ENCODE peak calls at places on chromosomes 7 and 10, in ten cellular contexts. Z, O, U, S, I, B, K, X, T and G are unnamed samples.

GRCh38 chr7:6232130-6232529 is 40.3 kb downstream of the CYTH3 start:
- DNase-seq in Z (no peak), S (no peak), O (no peak), T (no peak), K (no peak), X (no peak), I (no peak), U (no peak), B (no peak), G (no peak)

GRCh38 chr10:122307669-122308486 is 36.8 kb downstream of the BTBD16 start:
- DNase-seq in S (peak), X (peak), B (no peak), T (no peak), Z (no peak), O (peak), K (peak), U (no peak), I (peak), G (peak)

GRCh38 chr7:83468251-83468739 is 180.6 kb downstream of the SEMA3E start:
- DNase-seq in Z (no peak), B (peak), I (peak), T (no peak), U (peak), S (peak), X (peak), O (peak), K (peak), G (peak)

GRCh38 chr10:69486922-69487730 is 35.9 kb downstream of the TSPAN15 start:
- DNase-seq in O (peak), I (peak), K (no peak), X (no peak), Z (no peak), U (no peak), S (no peak), T (no peak), B (no peak), G (no peak)

GRCh38 chr7:121079425-121080169 is 91.1 kb downstream of the CPED1 start:
- DNase-seq in K (no peak), I (peak), S (no peak), B (no peak), X (peak), O (no peak), Z (no peak), U (no peak), T (no peak), G (no peak)

GRCh38 chr7:130939285-130940095 is 205.5 kb upstream of the KLF14 start:
- DNase-seq in T (no peak), I (no peak), K (peak), U (no peak), O (no peak), X (peak), B (no peak), S (no peak), Z (no peak), G (no peak)

GRCh38 chr10:119246862-119247549 is 39.6 kb downstream of the GRK5 start:
- DNase-seq in K (no peak), Z (no peak), U (no peak), S (no peak), T (no peak), B (no peak), O (no peak), I (no peak), X (peak), G (no peak)

GRCh38 chr10:94963901-94964300 is 25.4 kb downstream of the CYP2C9 start:
- DNase-seq in T (no peak), O (peak), X (peak), I (peak), K (peak), B (peak), Z (no peak), U (no peak), S (no peak), G (peak)

GRCh38 chr10:88952647-88953111 is at the start of gene ACTA2:
- DNase-seq in Z (no peak), O (no peak), S (no peak), K (peak), I (no peak), B (no peak), T (no peak), U (no peak), X (peak), G (no peak)

GRCh38 chr10:101682172-101682825 is 12.7 kb downstream of the FBXW4 start:
- DNase-seq in Z (no peak), S (no peak), T (no peak), U (no peak), B (no peak), X (no peak), K (no peak), I (peak), O (no peak), G (no peak)

GRCh38 chr7:114934074-114934473 is 12.2 kb downstream of the MDFIC start:
- DNase-seq in S (no peak), Z (no peak), O (no peak), B (no peak), T (no peak), I (no peak), U (no peak), X (no peak), K (no peak), G (no peak)

GRCh38 chr10:78513986-78514385 is 480.3 kb downstream of the RPS24 start:
- DNase-seq in B (no peak), K (no peak), U (no peak), S (no peak), I (no peak), X (no peak), Z (no peak), O (no peak), T (no peak), G (no peak)

GRCh38 chr10:3636356-3637181 is 148.4 kb downstream of the KLF6 start:
- DNase-seq in T (no peak), B (no peak), X (no peak), S (no peak), K (no peak), U (no peak), I (no peak), O (no peak), Z (no peak), G (no peak)

GRCh38 chr10:128061306-128062300 is 64.6 kb downstream of the MKI67 start:
- DNase-seq in K (no peak), B (no peak), S (no peak), X (no peak), T (no peak), Z (no peak), U (no peak), I (no peak), O (no peak), G (no peak)

GRCh38 chr7:5661941-5662340 is 119.5 kb downstream of the RNF216 start:
- DNase-seq in U (peak), I (no peak), O (no peak), S (no peak), K (no peak), X (no peak), Z (no peak), B (peak), T (peak), G (peak)

GRCh38 chr10:55174419-55174818 is 373.4 kb upstream of the PCDH15 start:
- DNase-seq in B (no peak), U (no peak), X (no peak), T (no peak), I (peak), Z (no peak), K (no peak), S (no peak), O (no peak), G (no peak)

GRCh38 chr7:110130669-110131068 is 960.3 kb upstream of the LRRN3 start:
- DNase-seq in T (no peak), X (peak), Z (no peak), O (no peak), I (peak), U (no peak), B (no peak), K (no peak), S (no peak), G (peak)

GRCh38 chr10:117684673-117685211 is 142.2 kb downstream of the EMX2 start:
- DNase-seq in B (no peak), X (no peak), K (peak), S (peak), I (peak), O (no peak), Z (no peak), T (no peak), U (no peak), G (no peak)

GRCh38 chr7:73770002-73770859 is at the start of gene CLDN3:
- DNase-seq in B (no peak), X (peak), I (peak), U (no peak), S (peak), Z (no peak), T (no peak), K (no peak), O (peak), G (no peak)

GRCh38 chr7:123410273-123410928 is 124.0 kb downstream of the IQUB start:
- DNase-seq in I (peak), S (no peak), Z (no peak), B (no peak), T (no peak), U (no peak), K (peak), O (peak), X (peak), G (peak)

GRCh38 chr10:3043512-3044368 is 23.6 kb upstream of the PFKP start:
- DNase-seq in K (peak), Z (peak), I (peak), X (peak), S (peak), O (no peak), U (peak), B (peak), T (peak), G (peak)

GRCh38 chr7:110448918-110449317 is 642.0 kb upstream of the LRRN3 start:
- DNase-seq in B (no peak), K (no peak), U (no peak), I (no peak), S (no peak), Z (no peak), O (no peak), T (no peak), X (no peak), G (no peak)

GRCh38 chr10:101771380-101771779 is 4.5 kb downstream of the FGF8 start:
- DNase-seq in U (no peak), X (no peak), I (no peak), B (no peak), O (no peak), S (no peak), Z (no peak), T (no peak), K (no peak), G (no peak)

GRCh38 chr7:102942181-102942882 is 29.5 kb downstream of the LRRC17 start:
- DNase-seq in B (no peak), S (no peak), I (no peak), T (no peak), K (no peak), O (no peak), U (no peak), Z (no peak), X (peak), G (no peak)

GRCh38 chr7:109111086-109111485 is 541.4 kb downstream of the DNAJB9 start:
- DNase-seq in S (no peak), Z (no peak), K (no peak), B (no peak), O (no peak), U (no peak), I (no peak), T (no peak), X (no peak), G (no peak)

GRCh38 chr7:1314021-1314907 is 81.6 kb downstream of the UNCX start:
- DNase-seq in Z (no peak), U (no peak), K (no peak), I (no peak), S (no peak), T (no peak), X (no peak), O (no peak), B (no peak), G (no peak)

GRCh38 chr7:7148799-7149481 is 33.4 kb upstream of the C1GALT1 start:
- DNase-seq in Z (no peak), K (no peak), T (no peak), O (no peak), X (peak), U (peak), B (peak), I (no peak), S (no peak), G (peak)

GRCh38 chr10:11742009-11742778 is at the start of gene ECHDC3:
- DNase-seq in B (peak), K (peak), S (no peak), Z (peak), I (peak), U (no peak), O (no peak), T (peak), X (peak), G (peak)

GRCh38 chr10:110783509-110784103 is 88.1 kb upstream of the PDCD4 start:
- DNase-seq in T (peak), S (no peak), K (peak), I (no peak), U (no peak), Z (no peak), B (no peak), O (no peak), X (peak), G (no peak)

GRCh38 chr7:121032645-121033460 is 44.3 kb downstream of the CPED1 start:
- DNase-seq in Z (no peak), O (no peak), T (no peak), U (no peak), K (peak), S (no peak), X (peak), I (peak), B (no peak), G (no peak)